ENCODE peak calls at places on chromosomes 3 and 15, in eight cellular contexts. V is HCT116, S is choroid plexus epithelial cell, C is ovary, N is breast epithelium, K is heart right ventricle, W is stomach, Q is skeletal muscle cell. F is an unnamed sample.

GRCh38 chr3:188947401-188947982 is 224.3 kb upstream of the TPRG1 start:
- DNase-seq in S (peak), K (peak), C (peak), W (peak), V (peak), Q (peak), N (peak), F (peak)

GRCh38 chr3:45529697-45530096 is 64.9 kb upstream of the LIMD1 start:
- DNase-seq in V (no peak), Q (no peak), W (no peak), C (no peak), N (no peak), K (no peak), S (no peak), F (no peak)

GRCh38 chr15:40053234-40054055 is 14.5 kb upstream of the SRP14 start:
- DNase-seq in N (no peak), C (no peak), S (peak), K (no peak), W (no peak), Q (no peak), V (no peak), F (no peak)

GRCh38 chr3:139120336-139120971 is 75.8 kb upstream of the PRR23C start:
- DNase-seq in S (peak), N (no peak), Q (peak), K (no peak), C (no peak), W (no peak), V (peak), F (no peak)

GRCh38 chr3:134468519-134468918 is 17.3 kb downstream of the ANAPC13 start:
- DNase-seq in K (no peak), C (no peak), Q (no peak), W (no peak), N (no peak), S (no peak), V (no peak), F (no peak)

GRCh38 chr3:126572343-126572742 is 13.6 kb upstream of the C3orf22 start:
- DNase-seq in C (no peak), S (no peak), W (no peak), K (no peak), N (no peak), Q (no peak), V (no peak), F (no peak)

GRCh38 chr3:9452417-9452816 is 55.0 kb downstream of the SETD5 start:
- DNase-seq in W (no peak), C (no peak), Q (no peak), V (no peak), N (no peak), S (peak), K (no peak), F (no peak)

GRCh38 chr3:112746675-112747276 is 99.9 kb downstream of the CD200R1L start:
- DNase-seq in N (no peak), S (peak), K (no peak), W (no peak), V (no peak), C (no peak), Q (peak), F (no peak)

GRCh38 chr3:59979542-59979941 is 929.7 kb upstream of the CFAP20DC start:
- DNase-seq in W (no peak), Q (no peak), S (no peak), N (no peak), C (no peak), V (no peak), K (no peak), F (no peak)

GRCh38 chr15:93658026-93658790 is 569.2 kb upstream of the RGMA start:
- DNase-seq in K (no peak), N (no peak), V (no peak), S (no peak), W (no peak), C (no peak), Q (no peak), F (no peak)

GRCh38 chr15:52680041-52680391 is 828 bp upstream of the ATOSA start:
- DNase-seq in C (no peak), V (no peak), W (no peak), N (no peak), Q (no peak), K (no peak), S (peak), F (no peak)

GRCh38 chr3:112814256-112814655 is 32.4 kb downstream of the CD200R1L start:
- DNase-seq in N (no peak), W (no peak), S (peak), C (no peak), Q (peak), V (peak), K (no peak), F (peak)

GRCh38 chr15:25188051-25188450 is 233.3 kb downstream of the SNRPN start:
- DNase-seq in W (no peak), C (no peak), K (no peak), V (no peak), S (no peak), N (no peak), Q (no peak), F (no peak)

GRCh38 chr3:45917146-45917885 is 25.9 kb upstream of the CXCR6 start:
- DNase-seq in K (no peak), W (no peak), S (no peak), V (no peak), C (no peak), N (peak), Q (no peak), F (no peak)

GRCh38 chr3:84547971-84548970 is 410.5 kb upstream of the CADM2 start:
- DNase-seq in N (no peak), V (no peak), Q (no peak), C (no peak), W (no peak), K (no peak), S (peak), F (no peak)

GRCh38 chr3:5010706-5011554 is 31.7 kb downstream of the BHLHE40 start:
- DNase-seq in K (no peak), W (no peak), V (no peak), N (no peak), S (no peak), Q (no peak), C (no peak), F (no peak)

GRCh38 chr15:77864211-77865105 is 213.1 kb downstream of the TBC1D2B start:
- DNase-seq in W (no peak), K (no peak), Q (no peak), C (no peak), V (no peak), N (no peak), S (no peak), F (no peak)

GRCh38 chr3:110697961-110698360 is 373.7 kb upstream of the NECTIN3 start:
- DNase-seq in S (peak), K (no peak), C (no peak), Q (no peak), W (no peak), V (no peak), N (no peak), F (no peak)

GRCh38 chr3:15007681-15008141 is 57.4 kb downstream of the MRPS25 start:
- DNase-seq in W (no peak), V (no peak), Q (peak), S (peak), N (no peak), C (no peak), K (no peak), F (no peak)

GRCh38 chr3:57820479-57820878 is 64.4 kb downstream of the SLMAP start:
- DNase-seq in V (no peak), Q (no peak), S (no peak), K (no peak), C (no peak), N (no peak), W (no peak), F (no peak)

GRCh38 chr15:77024273-77025065 is 29.5 kb downstream of the PSTPIP1 start:
- DNase-seq in W (peak), N (peak), C (peak), S (peak), Q (no peak), V (no peak), K (peak), F (peak)

GRCh38 chr15:37133619-37134018 is 33.3 kb upstream of the MEIS2 start:
- DNase-seq in C (no peak), Q (no peak), V (no peak), N (no peak), K (no peak), W (no peak), S (peak), F (no peak)

GRCh38 chr15:43105077-43105769 is 615 bp downstream of the UBR1 start:
- DNase-seq in V (no peak), N (no peak), W (peak), S (no peak), K (peak), C (peak), Q (no peak), F (no peak)

GRCh38 chr15:41603941-41604660 is 45.1 kb downstream of the TYRO3 start:
- DNase-seq in N (peak), S (peak), V (peak), Q (peak), K (peak), C (peak), W (peak), F (peak)
- H3K4me3 ChIP-seq in N (peak), S (peak), V (peak), Q (peak), K (peak), C (peak), W (peak), F (peak)

DNA sequence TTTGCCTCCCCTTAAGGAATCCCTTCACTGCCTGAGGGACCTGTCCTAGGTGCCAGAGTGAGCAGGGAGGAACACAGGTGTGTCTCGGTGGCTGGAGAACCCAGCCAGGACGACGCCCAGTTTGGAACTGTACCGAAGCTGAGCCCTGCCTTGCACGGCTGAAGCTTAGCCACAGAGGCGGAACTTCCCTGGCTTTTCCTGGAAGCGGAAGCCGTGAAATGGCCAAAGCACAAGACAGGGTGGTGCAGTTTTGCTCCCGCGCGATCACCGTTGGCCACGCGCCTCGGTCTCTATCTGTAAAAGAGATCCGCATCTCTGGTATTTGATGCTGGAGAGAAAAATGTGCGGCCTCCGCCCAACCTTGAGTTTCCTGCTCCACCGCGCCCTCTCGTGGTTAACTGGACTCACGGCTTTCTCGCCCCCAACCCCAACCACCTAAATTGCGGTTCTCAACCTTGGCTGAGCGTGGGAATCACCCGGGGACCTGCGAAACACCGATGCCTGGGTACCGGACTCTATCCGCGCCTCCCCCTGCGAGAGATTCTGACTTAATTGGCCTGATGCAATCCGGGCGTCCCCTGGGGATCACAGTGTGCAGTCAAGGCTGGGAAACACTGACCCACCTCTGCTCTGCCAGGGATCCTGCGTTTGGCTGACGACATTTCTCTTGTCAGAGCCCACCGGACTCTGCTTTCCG is 70.7 kb upstream of the ABHD2 start:
- DNase-seq in S (peak), Q (peak), C (peak), W (peak), K (peak), V (peak), N (peak), F (peak)
- H3K4me3 ChIP-seq in S (peak), Q (peak), C (peak), W (peak), K (peak), V (peak), N (peak), F (peak)

GRCh38 chr15:80061581-80061980 is 2.1 kb downstream of the ZFAND6 start:
- DNase-seq in K (no peak), N (no peak), S (peak), Q (no peak), W (no peak), V (no peak), C (no peak), F (peak)
- H3K4me3 ChIP-seq in K (no peak), N (peak), S (peak), Q (no peak), W (peak), V (no peak), C (no peak), F (peak)

DNA sequence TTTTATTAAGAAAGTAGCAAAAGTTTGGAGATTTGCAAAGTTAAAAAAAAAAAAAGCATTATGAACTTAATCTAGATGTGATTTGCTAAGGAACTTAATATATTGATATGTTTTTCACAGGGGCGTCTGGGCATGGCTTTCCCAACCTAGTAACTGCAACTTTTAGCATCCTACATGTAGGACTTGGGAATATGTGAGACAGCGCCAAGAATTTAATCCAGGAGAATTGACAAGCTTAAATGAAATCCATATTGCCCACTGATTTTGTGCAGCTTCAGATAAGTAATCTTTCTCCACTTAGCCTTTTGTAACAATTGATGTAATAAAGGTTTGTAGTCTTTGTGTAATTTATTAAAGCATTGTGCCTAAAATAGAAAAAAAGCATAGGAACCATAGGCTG is 982 bp upstream of the GABPB1 start:
- DNase-seq in Q (no peak), V (no peak), K (no peak), W (no peak), S (peak), N (no peak), C (no peak), F (no peak)
- H3K4me3 ChIP-seq in Q (peak), V (peak), K (peak), W (peak), S (peak), N (peak), C (peak), F (peak)

F was measured in PC-9.